ENCODE peak calls at places on chromosomes 4 and X, in ten cellular contexts. One of them, this sample, is unnamed.

GRCh38 chr4:83282049-83282535 is 2.5 kb downstream of the COQ2 start:
- DNase-seq in effector memory CD4-positive, alpha-beta T cell: no peak
- DNase-seq in activated CD4-positive, alpha-beta T cell treated with anti-CD3 and anti-CD28 coated beads, Interleukin-2, amount 50 U/mL, for 1 hour: peak; percentile 46
- DNase-seq in left kidney: peak; percentile 77
- DNase-seq in cardiac fibroblast: peak; percentile 81
- DNase-seq in activated effector memory CD4-positive, alpha-beta T cell treated with Interleukin-2 at 50 U/mL for 16 hours: no peak
- DNase-seq in heart right ventricle: peak; percentile 10
- DNase-seq in stimulated activated naive CD4-positive, alpha-beta T cell: peak; percentile 73
- DNase-seq in T-helper 2 cell: peak; percentile 11
- DNase-seq in EL: peak; percentile 68
- DNase-seq in this sample: peak; percentile 57

GRCh38 chr4:73127839-73128448 is 58.4 kb upstream of the COX18 start:
- DNase-seq in effector memory CD4-positive, alpha-beta T cell: no peak
- DNase-seq in activated CD4-positive, alpha-beta T cell treated with anti-CD3 and anti-CD28 coated beads, Interleukin-2, amount 50 U/mL, for 1 hour: no peak
- DNase-seq in left kidney: peak; percentile 5
- DNase-seq in cardiac fibroblast: peak; percentile 43
- DNase-seq in activated effector memory CD4-positive, alpha-beta T cell treated with Interleukin-2 at 50 U/mL for 16 hours: no peak
- DNase-seq in heart right ventricle: no peak
- DNase-seq in stimulated activated naive CD4-positive, alpha-beta T cell: peak; percentile 11
- DNase-seq in T-helper 2 cell: no peak
- DNase-seq in EL: peak; percentile 3
- DNase-seq in this sample: peak; percentile 28

GRCh38 chr4:115145393-115146160 is 32.2 kb upstream of the NDST4 start:
- DNase-seq in effector memory CD4-positive, alpha-beta T cell: no peak
- DNase-seq in activated CD4-positive, alpha-beta T cell treated with anti-CD3 and anti-CD28 coated beads, Interleukin-2, amount 50 U/mL, for 1 hour: no peak
- DNase-seq in left kidney: peak; percentile 2
- DNase-seq in cardiac fibroblast: no peak
- DNase-seq in activated effector memory CD4-positive, alpha-beta T cell treated with Interleukin-2 at 50 U/mL for 16 hours: no peak
- DNase-seq in heart right ventricle: no peak
- DNase-seq in stimulated activated naive CD4-positive, alpha-beta T cell: no peak
- DNase-seq in T-helper 2 cell: no peak
- DNase-seq in EL: no peak
- DNase-seq in this sample: no peak

GRCh38 chrX:138128025-138128671 is 562.2 kb downstream of the ZIC3 start:
- DNase-seq in effector memory CD4-positive, alpha-beta T cell: no peak
- DNase-seq in activated CD4-positive, alpha-beta T cell treated with anti-CD3 and anti-CD28 coated beads, Interleukin-2, amount 50 U/mL, for 1 hour: no peak
- DNase-seq in left kidney: peak; percentile 57
- DNase-seq in cardiac fibroblast: peak; percentile 41
- DNase-seq in activated effector memory CD4-positive, alpha-beta T cell treated with Interleukin-2 at 50 U/mL for 16 hours: no peak
- DNase-seq in heart right ventricle: peak; percentile 3
- DNase-seq in stimulated activated naive CD4-positive, alpha-beta T cell: peak; percentile 11
- DNase-seq in T-helper 2 cell: no peak
- DNase-seq in EL: peak; percentile 1
- DNase-seq in this sample: peak; percentile 14

GRCh38 chr4:139988863-139989765 is 164.9 kb downstream of the MAML3 start:
- DNase-seq in effector memory CD4-positive, alpha-beta T cell: no peak
- DNase-seq in activated CD4-positive, alpha-beta T cell treated with anti-CD3 and anti-CD28 coated beads, Interleukin-2, amount 50 U/mL, for 1 hour: no peak
- DNase-seq in left kidney: peak; percentile 17
- DNase-seq in cardiac fibroblast: peak; percentile 94
- DNase-seq in activated effector memory CD4-positive, alpha-beta T cell treated with Interleukin-2 at 50 U/mL for 16 hours: no peak
- DNase-seq in heart right ventricle: peak; percentile 38
- DNase-seq in stimulated activated naive CD4-positive, alpha-beta T cell: no peak
- DNase-seq in T-helper 2 cell: peak; percentile 7
- DNase-seq in EL: peak; percentile 93
- DNase-seq in this sample: peak; percentile 77

GRCh38 chr4:48127882-48128394 is 6.1 kb downstream of the TXK start:
- DNase-seq in effector memory CD4-positive, alpha-beta T cell: peak; percentile 47
- DNase-seq in activated CD4-positive, alpha-beta T cell treated with anti-CD3 and anti-CD28 coated beads, Interleukin-2, amount 50 U/mL, for 1 hour: peak; percentile 58
- DNase-seq in left kidney: peak; percentile 77
- DNase-seq in cardiac fibroblast: peak; percentile 94
- DNase-seq in activated effector memory CD4-positive, alpha-beta T cell treated with Interleukin-2 at 50 U/mL for 16 hours: peak; percentile 51
- DNase-seq in heart right ventricle: peak; percentile 70
- DNase-seq in stimulated activated naive CD4-positive, alpha-beta T cell: peak; percentile 61
- DNase-seq in T-helper 2 cell: peak; percentile 52
- DNase-seq in EL: peak; percentile 98
- DNase-seq in this sample: peak; percentile 92

GRCh38 chr4:77201343-77201742 is 44.3 kb downstream of the CCNG2 start:
- DNase-seq in effector memory CD4-positive, alpha-beta T cell: no peak
- DNase-seq in activated CD4-positive, alpha-beta T cell treated with anti-CD3 and anti-CD28 coated beads, Interleukin-2, amount 50 U/mL, for 1 hour: no peak
- DNase-seq in left kidney: no peak
- DNase-seq in cardiac fibroblast: peak; percentile 47
- DNase-seq in activated effector memory CD4-positive, alpha-beta T cell treated with Interleukin-2 at 50 U/mL for 16 hours: no peak
- DNase-seq in heart right ventricle: no peak
- DNase-seq in stimulated activated naive CD4-positive, alpha-beta T cell: no peak
- DNase-seq in T-helper 2 cell: no peak
- DNase-seq in EL: peak; percentile 6
- DNase-seq in this sample: no peak

GRCh38 chr4:17082186-17082585 is 183.7 kb upstream of the LDB2 start:
- DNase-seq in effector memory CD4-positive, alpha-beta T cell: no peak
- DNase-seq in activated CD4-positive, alpha-beta T cell treated with anti-CD3 and anti-CD28 coated beads, Interleukin-2, amount 50 U/mL, for 1 hour: no peak
- DNase-seq in left kidney: no peak
- DNase-seq in cardiac fibroblast: peak; percentile 53
- DNase-seq in activated effector memory CD4-positive, alpha-beta T cell treated with Interleukin-2 at 50 U/mL for 16 hours: no peak
- DNase-seq in heart right ventricle: no peak
- DNase-seq in stimulated activated naive CD4-positive, alpha-beta T cell: no peak
- DNase-seq in T-helper 2 cell: no peak
- DNase-seq in EL: no peak
- DNase-seq in this sample: no peak

GRCh38 chr4:5609265-5610007 is 98.9 kb downstream of the EVC2 start:
- DNase-seq in effector memory CD4-positive, alpha-beta T cell: no peak
- DNase-seq in activated CD4-positive, alpha-beta T cell treated with anti-CD3 and anti-CD28 coated beads, Interleukin-2, amount 50 U/mL, for 1 hour: no peak
- DNase-seq in left kidney: no peak
- DNase-seq in cardiac fibroblast: no peak
- DNase-seq in activated effector memory CD4-positive, alpha-beta T cell treated with Interleukin-2 at 50 U/mL for 16 hours: no peak
- DNase-seq in heart right ventricle: no peak
- DNase-seq in stimulated activated naive CD4-positive, alpha-beta T cell: no peak
- DNase-seq in T-helper 2 cell: no peak
- DNase-seq in EL: no peak
- DNase-seq in this sample: no peak

GRCh38 chr4:65508169-65508568 is 162.1 kb downstream of the EPHA5 start:
- DNase-seq in effector memory CD4-positive, alpha-beta T cell: no peak
- DNase-seq in activated CD4-positive, alpha-beta T cell treated with anti-CD3 and anti-CD28 coated beads, Interleukin-2, amount 50 U/mL, for 1 hour: no peak
- DNase-seq in left kidney: no peak
- DNase-seq in cardiac fibroblast: peak; percentile 88
- DNase-seq in activated effector memory CD4-positive, alpha-beta T cell treated with Interleukin-2 at 50 U/mL for 16 hours: no peak
- DNase-seq in heart right ventricle: no peak
- DNase-seq in stimulated activated naive CD4-positive, alpha-beta T cell: no peak
- DNase-seq in T-helper 2 cell: no peak
- DNase-seq in EL: peak; percentile 79
- DNase-seq in this sample: peak; percentile 32

GRCh38 chr4:186844059-186844681 is 120.5 kb upstream of the FAT1 start:
- DNase-seq in effector memory CD4-positive, alpha-beta T cell: no peak
- DNase-seq in activated CD4-positive, alpha-beta T cell treated with anti-CD3 and anti-CD28 coated beads, Interleukin-2, amount 50 U/mL, for 1 hour: no peak
- DNase-seq in left kidney: peak; percentile 9
- DNase-seq in cardiac fibroblast: peak; percentile 57
- DNase-seq in activated effector memory CD4-positive, alpha-beta T cell treated with Interleukin-2 at 50 U/mL for 16 hours: no peak
- DNase-seq in heart right ventricle: no peak
- DNase-seq in stimulated activated naive CD4-positive, alpha-beta T cell: no peak
- DNase-seq in T-helper 2 cell: no peak
- DNase-seq in EL: peak; percentile 70
- DNase-seq in this sample: peak; percentile 62

GRCh38 chrX:20968996-20969395 is 405.2 kb upstream of the CNKSR2 start:
- DNase-seq in effector memory CD4-positive, alpha-beta T cell: no peak
- DNase-seq in activated CD4-positive, alpha-beta T cell treated with anti-CD3 and anti-CD28 coated beads, Interleukin-2, amount 50 U/mL, for 1 hour: no peak
- DNase-seq in left kidney: no peak
- DNase-seq in cardiac fibroblast: peak; percentile 29
- DNase-seq in activated effector memory CD4-positive, alpha-beta T cell treated with Interleukin-2 at 50 U/mL for 16 hours: no peak
- DNase-seq in heart right ventricle: no peak
- DNase-seq in stimulated activated naive CD4-positive, alpha-beta T cell: no peak
- DNase-seq in T-helper 2 cell: no peak
- DNase-seq in EL: peak; percentile 9
- DNase-seq in this sample: peak; percentile 9

GRCh38 chr4:3176625-3177229 is 72.2 kb upstream of the MSANTD1 start:
- DNase-seq in effector memory CD4-positive, alpha-beta T cell: no peak
- DNase-seq in activated CD4-positive, alpha-beta T cell treated with anti-CD3 and anti-CD28 coated beads, Interleukin-2, amount 50 U/mL, for 1 hour: no peak
- DNase-seq in left kidney: peak; percentile 24
- DNase-seq in cardiac fibroblast: no peak
- DNase-seq in activated effector memory CD4-positive, alpha-beta T cell treated with Interleukin-2 at 50 U/mL for 16 hours: no peak
- DNase-seq in heart right ventricle: no peak
- DNase-seq in stimulated activated naive CD4-positive, alpha-beta T cell: no peak
- DNase-seq in T-helper 2 cell: no peak
- DNase-seq in EL: no peak
- DNase-seq in this sample: no peak

GRCh38 chr4:73396304-73396703 is 7.8 kb upstream of the ALB start:
- DNase-seq in effector memory CD4-positive, alpha-beta T cell: no peak
- DNase-seq in activated CD4-positive, alpha-beta T cell treated with anti-CD3 and anti-CD28 coated beads, Interleukin-2, amount 50 U/mL, for 1 hour: no peak
- DNase-seq in left kidney: no peak
- DNase-seq in cardiac fibroblast: no peak
- DNase-seq in activated effector memory CD4-positive, alpha-beta T cell treated with Interleukin-2 at 50 U/mL for 16 hours: no peak
- DNase-seq in heart right ventricle: no peak
- DNase-seq in stimulated activated naive CD4-positive, alpha-beta T cell: no peak
- DNase-seq in T-helper 2 cell: no peak
- DNase-seq in EL: no peak
- DNase-seq in this sample: no peak

GRCh38 chr4:8152090-8152864 is 6.3 kb downstream of the ABLIM2 start:
- DNase-seq in effector memory CD4-positive, alpha-beta T cell: no peak
- DNase-seq in activated CD4-positive, alpha-beta T cell treated with anti-CD3 and anti-CD28 coated beads, Interleukin-2, amount 50 U/mL, for 1 hour: no peak
- DNase-seq in left kidney: no peak
- DNase-seq in cardiac fibroblast: no peak
- DNase-seq in activated effector memory CD4-positive, alpha-beta T cell treated with Interleukin-2 at 50 U/mL for 16 hours: no peak
- DNase-seq in heart right ventricle: no peak
- DNase-seq in stimulated activated naive CD4-positive, alpha-beta T cell: no peak
- DNase-seq in T-helper 2 cell: no peak
- DNase-seq in EL: no peak
- DNase-seq in this sample: no peak

GRCh38 chr4:178814908-178815307 is 1372.7 kb upstream of the AGA start:
- DNase-seq in effector memory CD4-positive, alpha-beta T cell: no peak
- DNase-seq in activated CD4-positive, alpha-beta T cell treated with anti-CD3 and anti-CD28 coated beads, Interleukin-2, amount 50 U/mL, for 1 hour: no peak
- DNase-seq in left kidney: no peak
- DNase-seq in cardiac fibroblast: no peak
- DNase-seq in activated effector memory CD4-positive, alpha-beta T cell treated with Interleukin-2 at 50 U/mL for 16 hours: no peak
- DNase-seq in heart right ventricle: no peak
- DNase-seq in stimulated activated naive CD4-positive, alpha-beta T cell: no peak
- DNase-seq in T-helper 2 cell: no peak
- DNase-seq in EL: no peak
- DNase-seq in this sample: no peak

GRCh38 chr4:74205559-74205958 is 47.6 kb downstream of the MTHFD2L start:
- DNase-seq in effector memory CD4-positive, alpha-beta T cell: no peak
- DNase-seq in activated CD4-positive, alpha-beta T cell treated with anti-CD3 and anti-CD28 coated beads, Interleukin-2, amount 50 U/mL, for 1 hour: no peak
- DNase-seq in left kidney: no peak
- DNase-seq in cardiac fibroblast: no peak
- DNase-seq in activated effector memory CD4-positive, alpha-beta T cell treated with Interleukin-2 at 50 U/mL for 16 hours: no peak
- DNase-seq in heart right ventricle: no peak
- DNase-seq in stimulated activated naive CD4-positive, alpha-beta T cell: no peak
- DNase-seq in T-helper 2 cell: no peak
- DNase-seq in EL: no peak
- DNase-seq in this sample: no peak

GRCh38 chrX:118594697-118595420 is 99.2 kb downstream of the DOCK11 start:
- DNase-seq in effector memory CD4-positive, alpha-beta T cell: no peak
- DNase-seq in activated CD4-positive, alpha-beta T cell treated with anti-CD3 and anti-CD28 coated beads, Interleukin-2, amount 50 U/mL, for 1 hour: no peak
- DNase-seq in left kidney: no peak
- DNase-seq in cardiac fibroblast: peak; percentile 1
- DNase-seq in activated effector memory CD4-positive, alpha-beta T cell treated with Interleukin-2 at 50 U/mL for 16 hours: no peak
- DNase-seq in heart right ventricle: no peak
- DNase-seq in stimulated activated naive CD4-positive, alpha-beta T cell: no peak
- DNase-seq in T-helper 2 cell: no peak
- DNase-seq in EL: peak; percentile 1
- DNase-seq in this sample: no peak

GRCh38 chr4:156536661-156537060 is 434.9 kb downstream of the PDGFC start:
- DNase-seq in effector memory CD4-positive, alpha-beta T cell: no peak
- DNase-seq in activated CD4-positive, alpha-beta T cell treated with anti-CD3 and anti-CD28 coated beads, Interleukin-2, amount 50 U/mL, for 1 hour: no peak
- DNase-seq in left kidney: no peak
- DNase-seq in cardiac fibroblast: peak; percentile 22
- DNase-seq in activated effector memory CD4-positive, alpha-beta T cell treated with Interleukin-2 at 50 U/mL for 16 hours: no peak
- DNase-seq in heart right ventricle: no peak
- DNase-seq in stimulated activated naive CD4-positive, alpha-beta T cell: no peak
- DNase-seq in T-helper 2 cell: no peak
- DNase-seq in EL: peak; percentile 40
- DNase-seq in this sample: no peak

GRCh38 chr4:153798436-153798835 is 9.6 kb upstream of the SFRP2 start:
- DNase-seq in effector memory CD4-positive, alpha-beta T cell: no peak
- DNase-seq in activated CD4-positive, alpha-beta T cell treated with anti-CD3 and anti-CD28 coated beads, Interleukin-2, amount 50 U/mL, for 1 hour: no peak
- DNase-seq in left kidney: no peak
- DNase-seq in cardiac fibroblast: no peak
- DNase-seq in activated effector memory CD4-positive, alpha-beta T cell treated with Interleukin-2 at 50 U/mL for 16 hours: no peak
- DNase-seq in heart right ventricle: no peak
- DNase-seq in stimulated activated naive CD4-positive, alpha-beta T cell: no peak
- DNase-seq in T-helper 2 cell: no peak
- DNase-seq in EL: no peak
- DNase-seq in this sample: no peak

GRCh38 chrX:72314881-72315280 is 9.2 kb upstream of the CITED1 start:
- DNase-seq in effector memory CD4-positive, alpha-beta T cell: no peak
- DNase-seq in activated CD4-positive, alpha-beta T cell treated with anti-CD3 and anti-CD28 coated beads, Interleukin-2, amount 50 U/mL, for 1 hour: no peak
- DNase-seq in left kidney: no peak
- DNase-seq in cardiac fibroblast: no peak
- DNase-seq in activated effector memory CD4-positive, alpha-beta T cell treated with Interleukin-2 at 50 U/mL for 16 hours: no peak
- DNase-seq in heart right ventricle: no peak
- DNase-seq in stimulated activated naive CD4-positive, alpha-beta T cell: no peak
- DNase-seq in T-helper 2 cell: no peak
- DNase-seq in EL: no peak
- DNase-seq in this sample: no peak

GRCh38 chr4:122665148-122665547 is 44.3 kb upstream of the IL21 start:
- DNase-seq in effector memory CD4-positive, alpha-beta T cell: no peak
- DNase-seq in activated CD4-positive, alpha-beta T cell treated with anti-CD3 and anti-CD28 coated beads, Interleukin-2, amount 50 U/mL, for 1 hour: no peak
- DNase-seq in left kidney: peak; percentile 4
- DNase-seq in cardiac fibroblast: no peak
- DNase-seq in activated effector memory CD4-positive, alpha-beta T cell treated with Interleukin-2 at 50 U/mL for 16 hours: no peak
- DNase-seq in heart right ventricle: no peak
- DNase-seq in stimulated activated naive CD4-positive, alpha-beta T cell: no peak
- DNase-seq in T-helper 2 cell: no peak
- DNase-seq in EL: peak; percentile 36
- DNase-seq in this sample: no peak

GRCh38 chr4:15536552-15537499 is 67.1 kb downstream of the CC2D2A start:
- DNase-seq in effector memory CD4-positive, alpha-beta T cell: no peak
- DNase-seq in activated CD4-positive, alpha-beta T cell treated with anti-CD3 and anti-CD28 coated beads, Interleukin-2, amount 50 U/mL, for 1 hour: no peak
- DNase-seq in left kidney: no peak
- DNase-seq in cardiac fibroblast: no peak
- DNase-seq in activated effector memory CD4-positive, alpha-beta T cell treated with Interleukin-2 at 50 U/mL for 16 hours: no peak
- DNase-seq in heart right ventricle: no peak
- DNase-seq in stimulated activated naive CD4-positive, alpha-beta T cell: no peak
- DNase-seq in T-helper 2 cell: no peak
- DNase-seq in EL: no peak
- DNase-seq in this sample: no peak

GRCh38 chr4:158410272-158410671 is 111.4 kb upstream of the RXFP1 start:
- DNase-seq in effector memory CD4-positive, alpha-beta T cell: no peak
- DNase-seq in activated CD4-positive, alpha-beta T cell treated with anti-CD3 and anti-CD28 coated beads, Interleukin-2, amount 50 U/mL, for 1 hour: no peak
- DNase-seq in left kidney: peak; percentile 3
- DNase-seq in cardiac fibroblast: peak; percentile 62
- DNase-seq in activated effector memory CD4-positive, alpha-beta T cell treated with Interleukin-2 at 50 U/mL for 16 hours: no peak
- DNase-seq in heart right ventricle: no peak
- DNase-seq in stimulated activated naive CD4-positive, alpha-beta T cell: no peak
- DNase-seq in T-helper 2 cell: no peak
- DNase-seq in EL: peak; percentile 33
- DNase-seq in this sample: peak; percentile 1

GRCh38 chr4:83964996-83965541 is 429.2 kb downstream of the GPAT3 start:
- DNase-seq in effector memory CD4-positive, alpha-beta T cell: no peak
- DNase-seq in activated CD4-positive, alpha-beta T cell treated with anti-CD3 and anti-CD28 coated beads, Interleukin-2, amount 50 U/mL, for 1 hour: no peak
- DNase-seq in left kidney: no peak
- DNase-seq in cardiac fibroblast: peak; percentile 60
- DNase-seq in activated effector memory CD4-positive, alpha-beta T cell treated with Interleukin-2 at 50 U/mL for 16 hours: no peak
- DNase-seq in heart right ventricle: no peak
- DNase-seq in stimulated activated naive CD4-positive, alpha-beta T cell: no peak
- DNase-seq in T-helper 2 cell: no peak
- DNase-seq in EL: peak; percentile 8
- DNase-seq in this sample: peak; percentile 18

GRCh38 chr4:147550626-147551250 is 66.5 kb upstream of the TMEM184C start:
- DNase-seq in effector memory CD4-positive, alpha-beta T cell: no peak
- DNase-seq in activated CD4-positive, alpha-beta T cell treated with anti-CD3 and anti-CD28 coated beads, Interleukin-2, amount 50 U/mL, for 1 hour: no peak
- DNase-seq in left kidney: no peak
- DNase-seq in cardiac fibroblast: peak; percentile 86
- DNase-seq in activated effector memory CD4-positive, alpha-beta T cell treated with Interleukin-2 at 50 U/mL for 16 hours: no peak
- DNase-seq in heart right ventricle: no peak
- DNase-seq in stimulated activated naive CD4-positive, alpha-beta T cell: no peak
- DNase-seq in T-helper 2 cell: no peak
- DNase-seq in EL: peak; percentile 63
- DNase-seq in this sample: peak; percentile 1

GRCh38 chr4:17580969-17581368 is 4.0 kb downstream of the LAP3 start:
- DNase-seq in effector memory CD4-positive, alpha-beta T cell: no peak
- DNase-seq in activated CD4-positive, alpha-beta T cell treated with anti-CD3 and anti-CD28 coated beads, Interleukin-2, amount 50 U/mL, for 1 hour: no peak
- DNase-seq in left kidney: no peak
- DNase-seq in cardiac fibroblast: peak; percentile 83
- DNase-seq in activated effector memory CD4-positive, alpha-beta T cell treated with Interleukin-2 at 50 U/mL for 16 hours: no peak
- DNase-seq in heart right ventricle: no peak
- DNase-seq in stimulated activated naive CD4-positive, alpha-beta T cell: no peak
- DNase-seq in T-helper 2 cell: no peak
- DNase-seq in EL: peak; percentile 57
- DNase-seq in this sample: no peak

GRCh38 chr4:136650541-136651277 is 881.6 kb downstream of the PCDH18 start:
- DNase-seq in effector memory CD4-positive, alpha-beta T cell: no peak
- DNase-seq in activated CD4-positive, alpha-beta T cell treated with anti-CD3 and anti-CD28 coated beads, Interleukin-2, amount 50 U/mL, for 1 hour: no peak
- DNase-seq in left kidney: peak; percentile 11
- DNase-seq in cardiac fibroblast: peak; percentile 65
- DNase-seq in activated effector memory CD4-positive, alpha-beta T cell treated with Interleukin-2 at 50 U/mL for 16 hours: no peak
- DNase-seq in heart right ventricle: no peak
- DNase-seq in stimulated activated naive CD4-positive, alpha-beta T cell: no peak
- DNase-seq in T-helper 2 cell: no peak
- DNase-seq in EL: peak; percentile 31
- DNase-seq in this sample: peak; percentile 28

This sample was measured in ACHN.